ENCODE peak calls at places on chromosomes 6 and 20, in six cellular contexts. One of them, this sample, is unnamed. For H3K9me3, the result is how much of the 10 kb centered on the place peaks cover.

GRCh38 chr6:115896538-115897129 is 164.1 kb downstream of the FRK start:
- DNase-seq in CD8-positive, alpha-beta T cell: no peak
- DNase-seq in endodermal cell: no peak
- DNase-seq in adrenal gland: peak
- DNase-seq in A549: peak
- DNase-seq in heart left ventricle: no peak
- DNase-seq in this sample: no peak

GRCh38 chr6:54698974-54699373 is 147.6 kb upstream of the FAM83B start:
- DNase-seq in heart left ventricle: no peak
- DNase-seq in endodermal cell: no peak
- DNase-seq in adrenal gland: no peak
- DNase-seq in CD8-positive, alpha-beta T cell: no peak
- DNase-seq in A549: no peak
- DNase-seq in this sample: no peak

GRCh38 chr6:55047433-55048044 is 126.8 kb upstream of the HCRTR2 start:
- DNase-seq in adrenal gland: no peak
- DNase-seq in CD8-positive, alpha-beta T cell: no peak
- DNase-seq in heart left ventricle: no peak
- DNase-seq in endodermal cell: no peak
- DNase-seq in A549: no peak
- DNase-seq in this sample: no peak

GRCh38 chr20:6178537-6178936 is 55.7 kb upstream of the FERMT1 start:
- DNase-seq in A549: no peak
- DNase-seq in CD8-positive, alpha-beta T cell: no peak
- DNase-seq in endodermal cell: no peak
- DNase-seq in heart left ventricle: no peak
- DNase-seq in adrenal gland: no peak
- DNase-seq in this sample: no peak

GRCh38 chr20:1119128-1119505 is 715 bp downstream of the PSMF1 start:
- DNase-seq in endodermal cell: no peak
- DNase-seq in CD8-positive, alpha-beta T cell: no peak
- DNase-seq in A549: no peak
- DNase-seq in heart left ventricle: no peak
- DNase-seq in adrenal gland: no peak
- DNase-seq in this sample: no peak

GRCh38 chr6:47669684-47670515 is 28.5 kb upstream of the ADGRF4 start:
- DNase-seq in adrenal gland: no peak
- DNase-seq in A549: no peak
- DNase-seq in CD8-positive, alpha-beta T cell: no peak
- DNase-seq in endodermal cell: peak
- DNase-seq in heart left ventricle: no peak
- DNase-seq in this sample: no peak

GRCh38 chr6:13669476-13669875 is 42.2 kb downstream of the RANBP9 start:
- DNase-seq in endodermal cell: no peak
- DNase-seq in heart left ventricle: no peak
- DNase-seq in adrenal gland: no peak
- DNase-seq in CD8-positive, alpha-beta T cell: no peak
- DNase-seq in A549: no peak
- DNase-seq in this sample: no peak

GRCh38 chr6:13953061-13953705 is 28.4 kb downstream of the RNF182 start:
- DNase-seq in CD8-positive, alpha-beta T cell: no peak
- DNase-seq in endodermal cell: no peak
- DNase-seq in heart left ventricle: no peak
- DNase-seq in adrenal gland: no peak
- DNase-seq in A549: no peak
- DNase-seq in this sample: no peak

GRCh38 chr20:10581823-10582222 is 92.0 kb downstream of the JAG1 start:
- DNase-seq in CD8-positive, alpha-beta T cell: no peak
- DNase-seq in adrenal gland: no peak
- DNase-seq in A549: no peak
- DNase-seq in endodermal cell: no peak
- DNase-seq in heart left ventricle: no peak
- DNase-seq in this sample: no peak

GRCh38 chr6:33672808-33673207 is 38.7 kb downstream of the UQCC2 start:
- DNase-seq in endodermal cell: peak
- DNase-seq in heart left ventricle: peak
- DNase-seq in CD8-positive, alpha-beta T cell: no peak
- DNase-seq in A549: peak
- DNase-seq in adrenal gland: peak
- DNase-seq in this sample: no peak

GRCh38 chr6:90429713-90430112 is 133.1 kb upstream of the BACH2 start:
- DNase-seq in adrenal gland: no peak
- DNase-seq in A549: no peak
- DNase-seq in heart left ventricle: no peak
- DNase-seq in CD8-positive, alpha-beta T cell: no peak
- DNase-seq in endodermal cell: no peak
- DNase-seq in this sample: no peak

GRCh38 chr6:144477396-144477795 is 192.3 kb downstream of the UTRN start:
- DNase-seq in heart left ventricle: no peak
- DNase-seq in A549: no peak
- DNase-seq in adrenal gland: no peak
- DNase-seq in endodermal cell: no peak
- DNase-seq in CD8-positive, alpha-beta T cell: no peak
- DNase-seq in this sample: no peak

GRCh38 chr20:63686492-63687321 is 9.7 kb upstream of the TNFRSF6B start:
- DNase-seq in adrenal gland: peak
- DNase-seq in endodermal cell: no peak
- DNase-seq in heart left ventricle: peak
- DNase-seq in CD8-positive, alpha-beta T cell: no peak
- DNase-seq in A549: no peak
- DNase-seq in this sample: no peak

GRCh38 chr6:1552296-1552761 is 57.4 kb upstream of the FOXC1 start:
- DNase-seq in heart left ventricle: no peak
- DNase-seq in endodermal cell: no peak
- DNase-seq in CD8-positive, alpha-beta T cell: no peak
- DNase-seq in A549: peak
- DNase-seq in adrenal gland: no peak
- DNase-seq in this sample: no peak

GRCh38 chr6:135087803-135088202 is 33.2 kb upstream of the HBS1L start:
- DNase-seq in CD8-positive, alpha-beta T cell: peak
- DNase-seq in A549: no peak
- DNase-seq in endodermal cell: no peak
- DNase-seq in heart left ventricle: no peak
- DNase-seq in adrenal gland: no peak
- DNase-seq in this sample: no peak

GRCh38 chr6:140393665-140394064 is 1019.2 kb upstream of the CITED2 start:
- DNase-seq in CD8-positive, alpha-beta T cell: no peak
- DNase-seq in endodermal cell: no peak
- DNase-seq in adrenal gland: no peak
- DNase-seq in A549: no peak
- DNase-seq in heart left ventricle: no peak
- DNase-seq in this sample: no peak

GRCh38 chr20:47795214-47795667 is 10.0 kb upstream of the SULF2 start:
- DNase-seq in A549: no peak
- DNase-seq in endodermal cell: no peak
- DNase-seq in adrenal gland: peak
- DNase-seq in CD8-positive, alpha-beta T cell: no peak
- DNase-seq in heart left ventricle: peak
- DNase-seq in this sample: no peak

GRCh38 chr6:94893327-94893726 is 684.0 kb upstream of the MANEA start:
- DNase-seq in heart left ventricle: no peak
- DNase-seq in endodermal cell: no peak
- DNase-seq in adrenal gland: no peak
- DNase-seq in A549: no peak
- DNase-seq in CD8-positive, alpha-beta T cell: no peak
- DNase-seq in this sample: no peak

GRCh38 chr20:9068896-9069663 is at the start of gene PLCB4:
- DNase-seq in heart left ventricle: peak
- DNase-seq in A549: peak
- DNase-seq in adrenal gland: no peak
- DNase-seq in CD8-positive, alpha-beta T cell: no peak
- DNase-seq in endodermal cell: peak
- DNase-seq in this sample: no peak

GRCh38 chr20:45861157-45862075 is 4.0 kb downstream of the ZSWIM3 start:
- DNase-seq in heart left ventricle: no peak
- DNase-seq in A549: no peak
- DNase-seq in endodermal cell: no peak
- DNase-seq in CD8-positive, alpha-beta T cell: no peak
- DNase-seq in adrenal gland: no peak
- DNase-seq in this sample: no peak

GRCh38 chr20:14334306-14334930 is 3.0 kb downstream of the FLRT3 start:
- DNase-seq in CD8-positive, alpha-beta T cell: no peak
- DNase-seq in adrenal gland: no peak
- DNase-seq in endodermal cell: peak
- DNase-seq in heart left ventricle: no peak
- DNase-seq in A549: peak
- DNase-seq in this sample: no peak

GRCh38 chr6:82072771-82073170 is 174.8 kb downstream of the IBTK start:
- DNase-seq in A549: no peak
- DNase-seq in endodermal cell: no peak
- DNase-seq in heart left ventricle: no peak
- DNase-seq in CD8-positive, alpha-beta T cell: no peak
- DNase-seq in adrenal gland: no peak
- DNase-seq in this sample: no peak

GRCh38 chr20:25336561-25337422 is 53.8 kb downstream of the ABHD12 start:
- DNase-seq in heart left ventricle: no peak
- DNase-seq in CD8-positive, alpha-beta T cell: no peak
- DNase-seq in A549: peak
- DNase-seq in adrenal gland: no peak
- DNase-seq in endodermal cell: peak
- DNase-seq in this sample: no peak

GRCh38 chr6:82611751-82612150 is 248.1 kb downstream of the TPBG start:
- DNase-seq in endodermal cell: no peak
- DNase-seq in heart left ventricle: no peak
- DNase-seq in adrenal gland: no peak
- DNase-seq in A549: no peak
- DNase-seq in CD8-positive, alpha-beta T cell: no peak
- DNase-seq in this sample: no peak

GRCh38 chr6:2355155-2355554 is 109.8 kb upstream of the GMDS start:
- DNase-seq in A549: no peak
- DNase-seq in adrenal gland: no peak
- DNase-seq in heart left ventricle: no peak
- DNase-seq in endodermal cell: no peak
- DNase-seq in CD8-positive, alpha-beta T cell: no peak
- DNase-seq in this sample: no peak

GRCh38 chr6:131065824-131066171 is 2.8 kb upstream of the EPB41L2 start:
- DNase-seq in heart left ventricle: no peak
- DNase-seq in CD8-positive, alpha-beta T cell: no peak
- DNase-seq in A549: no peak
- DNase-seq in endodermal cell: no peak
- DNase-seq in adrenal gland: no peak
- DNase-seq in this sample: no peak

GRCh38 chr6:88650029-88650619 is 313.3 kb downstream of the RNGTT start:
- DNase-seq in heart left ventricle: no peak
- DNase-seq in CD8-positive, alpha-beta T cell: no peak
- DNase-seq in A549: no peak
- DNase-seq in endodermal cell: no peak
- DNase-seq in adrenal gland: no peak
- DNase-seq in this sample: no peak

GRCh38 chr20:49063279-49063678 is 17.2 kb downstream of the CSE1L start:
- DNase-seq in A549: no peak
- DNase-seq in endodermal cell: no peak
- DNase-seq in CD8-positive, alpha-beta T cell: no peak
- DNase-seq in adrenal gland: no peak
- DNase-seq in heart left ventricle: no peak
- DNase-seq in this sample: no peak

GRCh38 chr6:56297022-56297995 is 49.9 kb upstream of the COL21A1 start:
- DNase-seq in A549: no peak
- DNase-seq in heart left ventricle: no peak
- DNase-seq in CD8-positive, alpha-beta T cell: no peak
- DNase-seq in endodermal cell: no peak
- DNase-seq in adrenal gland: no peak
- DNase-seq in this sample: no peak

GRCh38 chr6:43887340-43887858 is 117.4 kb downstream of the VEGFA start:
- DNase-seq in CD8-positive, alpha-beta T cell: no peak
- DNase-seq in heart left ventricle: no peak
- DNase-seq in endodermal cell: no peak
- DNase-seq in adrenal gland: peak
- DNase-seq in A549: no peak
- DNase-seq in this sample: no peak
- TF ChIP-seq CTCF in CD8-positive, alpha-beta T cell: no peak
- TF ChIP-seq CTCF in heart left ventricle: no peak
- TF ChIP-seq CTCF in endodermal cell: no peak
- TF ChIP-seq CTCF in adrenal gland: no peak
- TF ChIP-seq CTCF in A549: no peak
- TF ChIP-seq CTCF in this sample: no peak

DNA sequence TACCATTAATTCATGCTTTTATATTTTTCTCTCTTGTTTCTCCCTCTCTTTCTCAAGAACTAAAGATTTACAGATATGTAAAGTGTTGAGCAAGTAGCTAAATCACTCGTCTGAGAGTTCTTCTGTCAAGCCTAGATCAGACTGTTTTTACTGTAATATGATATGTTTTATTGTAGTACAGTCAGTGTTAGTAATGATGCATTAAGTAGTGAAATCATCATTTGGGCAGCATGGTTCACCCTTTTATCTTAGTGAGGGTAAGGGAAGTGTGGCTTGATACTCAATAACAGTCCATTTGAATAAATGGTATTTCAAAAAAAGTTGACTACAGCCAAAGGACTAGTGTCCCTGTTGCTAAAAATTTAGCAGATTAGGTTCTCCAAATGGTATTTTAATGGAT is 9.2 kb downstream of the CYB5R4 start:
- DNase-seq in endodermal cell: no peak
- DNase-seq in heart left ventricle: no peak
- DNase-seq in CD8-positive, alpha-beta T cell: no peak
- DNase-seq in adrenal gland: no peak
- DNase-seq in A549: no peak
- DNase-seq in this sample: no peak
- H3K9me3 ChIP-seq in endodermal cell: under half
- H3K9me3 ChIP-seq in heart left ventricle: under half
- H3K9me3 ChIP-seq in CD8-positive, alpha-beta T cell: under half
- H3K9me3 ChIP-seq in adrenal gland: under half
- H3K9me3 ChIP-seq in A549: under half
- H3K9me3 ChIP-seq in this sample: under half

GRCh38 chr6:62150048-62150663 is 135.9 kb downstream of the KHDRBS2 start:
- DNase-seq in heart left ventricle: no peak
- DNase-seq in endodermal cell: peak
- DNase-seq in CD8-positive, alpha-beta T cell: no peak
- DNase-seq in A549: peak
- DNase-seq in adrenal gland: peak
- DNase-seq in this sample: no peak
- TF ChIP-seq CTCF in heart left ventricle: peak
- TF ChIP-seq CTCF in endodermal cell: peak
- TF ChIP-seq CTCF in CD8-positive, alpha-beta T cell: no peak
- TF ChIP-seq CTCF in A549: peak
- TF ChIP-seq CTCF in adrenal gland: peak
- TF ChIP-seq CTCF in this sample: no peak

DNA sequence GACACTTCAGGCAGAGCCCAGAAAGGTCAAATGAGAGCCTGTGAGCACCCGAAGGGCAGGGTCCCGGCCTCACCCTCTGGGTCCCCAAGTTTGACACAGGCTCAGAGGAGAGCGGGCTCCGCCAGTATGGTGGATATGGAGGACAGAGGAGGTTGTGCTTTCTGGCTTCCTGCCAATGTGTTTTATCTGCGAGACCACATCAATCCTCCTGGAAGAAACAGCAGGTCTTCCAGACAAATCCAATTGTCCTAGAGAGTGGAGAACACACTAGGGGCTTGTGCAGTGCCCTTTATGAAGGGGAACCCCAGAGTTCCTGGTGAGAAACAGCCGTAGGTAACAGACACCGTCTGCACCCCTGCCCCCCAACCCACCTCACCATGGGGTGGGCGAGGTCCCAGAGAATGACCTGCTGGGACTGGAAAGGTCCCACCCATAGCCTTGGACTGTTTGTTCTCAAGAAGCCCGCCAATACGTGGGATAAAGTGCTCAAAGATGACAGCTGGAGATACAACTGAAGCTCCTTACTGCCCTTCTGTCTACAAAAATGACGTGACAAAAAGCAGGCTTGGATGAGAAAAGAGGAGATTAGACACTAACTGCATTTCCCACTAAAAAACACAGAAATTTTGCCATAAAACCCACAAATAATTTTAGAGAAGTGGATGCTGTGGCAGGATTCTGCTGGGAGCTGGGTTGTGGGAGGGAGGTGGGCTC is 23.9 kb upstream of the SSTR4 start:
- DNase-seq in heart left ventricle: no peak
- DNase-seq in CD8-positive, alpha-beta T cell: no peak
- DNase-seq in A549: no peak
- DNase-seq in adrenal gland: no peak
- DNase-seq in endodermal cell: no peak
- DNase-seq in this sample: peak
- H3K9me3 ChIP-seq in heart left ventricle: under half
- H3K9me3 ChIP-seq in CD8-positive, alpha-beta T cell: under half
- H3K9me3 ChIP-seq in A549: under half
- H3K9me3 ChIP-seq in adrenal gland: under half
- H3K9me3 ChIP-seq in endodermal cell: under half
- H3K9me3 ChIP-seq in this sample: under half

This sample was measured in vagina.